ENCODE peak calls at places on chromosomes 11 and 22, in five cellular contexts. Q is transverse colon; B is 8988T; G is ovary; J is CD8-positive, alpha-beta T cell. E is an unnamed sample.
A peak's percentile ranks its signal among the peaks of the same experiment; 100 is the strongest.

GRCh38 chr22:37336474-37337028 is 54.2 kb downstream of the CYTH4 start:
- DNase-seq in Q (peak; percentile 45), G (no peak), J (no peak), B (no peak), E (no peak)

GRCh38 chr22:35357883-35358621 is 22.8 kb upstream of the HMOX1 start:
- DNase-seq in Q (no peak), B (peak; percentile 77), G (no peak), J (no peak), E (peak; percentile 92)

GRCh38 chr11:126512251-126512650 is 156.8 kb downstream of the ST3GAL4 start:
- DNase-seq in G (no peak), J (no peak), B (no peak), Q (no peak), E (no peak)

GRCh38 chr11:61955416-61956135 is 5.4 kb downstream of the BEST1 start:
- DNase-seq in B (peak; percentile 18), Q (peak; percentile 46), G (peak; percentile 62), J (peak; percentile 55), E (no peak)

GRCh38 chr22:20523118-20523983 is 15.9 kb downstream of the MED15 start:
- DNase-seq in Q (no peak), G (no peak), J (no peak), B (no peak), E (peak; percentile 31)

GRCh38 chr11:124886476-124886875 is 11.2 kb downstream of the ROBO4 start:
- DNase-seq in G (no peak), Q (no peak), B (no peak), J (no peak), E (no peak)

GRCh38 chr11:68413591-68413999 is 47.0 kb upstream of the PPP6R3 start:
- DNase-seq in Q (no peak), G (no peak), J (no peak), B (no peak), E (no peak)

GRCh38 chr22:44489026-44489425 is 9.0 kb downstream of the RTL6 start:
- DNase-seq in B (no peak), J (no peak), Q (no peak), G (no peak), E (no peak)

GRCh38 chr22:31044262-31044861 is 36.8 kb upstream of the SMTN start:
- DNase-seq in G (peak; percentile 87), Q (peak; percentile 61), B (no peak), J (no peak), E (no peak)

GRCh38 chr11:40186401-40187091 is 1272.9 kb downstream of the LRRC4C start:
- DNase-seq in G (no peak), Q (no peak), J (no peak), B (no peak), E (no peak)

GRCh38 chr11:120651836-120652235 is 140.3 kb downstream of the GRIK4 start:
- DNase-seq in B (no peak), Q (no peak), J (no peak), G (no peak), E (no peak)

GRCh38 chr22:50170453-50171318 is at the start of gene PANX2:
- DNase-seq in B (no peak), J (no peak), Q (no peak), G (peak; percentile 8), E (no peak)